ENCODE peak calls at places on chromosomes 16 and 17, in eight cellular contexts. K is neural progenitor cell, U is sigmoid colon, C is mucosa of descending colon, O is lower lobe of right lung, X is GM23338, Q is stomach, F is left lung. T is an unnamed sample. For H3K4me1, the result is how much of the 10 kb centered on the place peaks cover.

GRCh38 chr17:42422412-42422957 is 571 bp downstream of the CAVIN1 start:
- DNase-seq in K (peak), U (peak), C (no peak), O (peak), X (peak), Q (peak), F (peak), T (no peak)

GRCh38 chr16:3183445-3184139 is 4.4 kb upstream of the OR1F1 start:
- DNase-seq in K (no peak), U (no peak), C (no peak), O (no peak), X (no peak), Q (no peak), F (no peak), T (no peak)

GRCh38 chr17:37400505-37400904 is 6.1 kb downstream of the ACACA start:
- DNase-seq in K (no peak), U (no peak), C (no peak), O (no peak), X (no peak), Q (no peak), F (no peak), T (no peak)

GRCh38 chr16:77993111-77993571 is 29.2 kb upstream of the CLEC3A start:
- DNase-seq in K (peak), U (no peak), C (peak), O (no peak), X (peak), Q (no peak), F (no peak), T (no peak)

GRCh38 chr16:66254751-66255150 is 111.7 kb upstream of the CDH5 start:
- DNase-seq in K (no peak), U (no peak), C (no peak), O (no peak), X (no peak), Q (no peak), F (no peak), T (no peak)

GRCh38 chr16:67562526-67562917 is at the start of gene CTCF:
- DNase-seq in K (peak), U (peak), C (peak), O (peak), X (peak), Q (peak), F (peak), T (peak)

GRCh38 chr16:70696952-70697600 is 11.2 kb upstream of the MTSS2 start:
- DNase-seq in K (no peak), U (no peak), C (no peak), O (peak), X (no peak), Q (peak), F (no peak), T (no peak)

GRCh38 chr16:78505544-78506371 is 406.3 kb downstream of the WWOX start:
- DNase-seq in K (no peak), U (peak), C (peak), O (peak), X (peak), Q (peak), F (no peak), T (peak)

GRCh38 chr17:41965694-41966375 is 760 bp upstream of the CNP start:
- DNase-seq in K (peak), U (peak), C (peak), O (peak), X (peak), Q (peak), F (peak), T (peak)

GRCh38 chr17:44004761-44005526 is 522 bp downstream of the NAGS start:
- DNase-seq in K (peak), U (no peak), C (peak), O (peak), X (peak), Q (peak), F (peak), T (peak)

GRCh38 chr16:68885321-68885720 is 42.0 kb downstream of the TANGO6 start:
- DNase-seq in K (no peak), U (no peak), C (no peak), O (no peak), X (no peak), Q (no peak), F (no peak), T (no peak)

GRCh38 chr16:66798162-66798561 is 3.2 kb downstream of the TERB1 start:
- DNase-seq in K (no peak), U (no peak), C (no peak), O (no peak), X (no peak), Q (no peak), F (no peak), T (no peak)

GRCh38 chr16:75432828-75433731 is at the start of gene CFDP1:
- DNase-seq in K (peak), U (peak), C (peak), O (peak), X (peak), Q (peak), F (peak), T (peak)

DNA sequence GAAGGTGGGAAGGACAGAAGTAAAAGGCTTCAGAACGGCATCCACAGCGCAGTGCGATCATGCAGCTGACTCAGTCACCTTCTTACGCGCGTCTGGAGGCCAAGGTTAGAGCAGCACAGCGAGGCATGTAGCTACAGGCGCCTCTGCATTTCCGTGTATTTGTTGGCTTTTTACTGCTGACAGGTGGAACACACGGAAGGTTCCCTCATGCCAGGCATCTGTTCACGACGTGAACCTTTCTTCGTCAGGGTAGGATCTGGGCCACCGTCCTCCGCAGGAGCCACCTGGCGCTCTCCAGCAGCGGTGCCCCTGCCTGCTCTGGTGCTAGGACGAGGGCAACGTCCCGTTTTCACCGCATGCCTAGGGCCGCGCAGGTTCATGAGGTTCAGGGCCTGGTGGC is 15.3 kb downstream of the TMEM204 start:
- DNase-seq in K (no peak), U (no peak), C (no peak), O (no peak), X (no peak), Q (no peak), F (no peak), T (no peak)
- H3K4me1 ChIP-seq in K (under half), U (half or more), C (under half), O (half or more), X (under half), Q (half or more), F (under half), T (under half)

GRCh38 chr17:57876023-57876865 is 26.4 kb upstream of the MRPS23 start:
- DNase-seq in K (no peak), U (no peak), C (no peak), O (no peak), X (peak), Q (no peak), F (no peak), T (no peak)
- H3K4me1 ChIP-seq in K (under half), U (half or more), C (under half), O (half or more), X (half or more), Q (half or more), F (under half), T (under half)

GRCh38 chr17:49930880-49931279 is 38.1 kb upstream of the DLX4 start:
- DNase-seq in K (no peak), U (no peak), C (no peak), O (no peak), X (no peak), Q (no peak), F (no peak), T (no peak)
- H3K4me1 ChIP-seq in K (under half), U (under half), C (under half), O (under half), X (under half), Q (under half), F (under half), T (under half)

DNA sequence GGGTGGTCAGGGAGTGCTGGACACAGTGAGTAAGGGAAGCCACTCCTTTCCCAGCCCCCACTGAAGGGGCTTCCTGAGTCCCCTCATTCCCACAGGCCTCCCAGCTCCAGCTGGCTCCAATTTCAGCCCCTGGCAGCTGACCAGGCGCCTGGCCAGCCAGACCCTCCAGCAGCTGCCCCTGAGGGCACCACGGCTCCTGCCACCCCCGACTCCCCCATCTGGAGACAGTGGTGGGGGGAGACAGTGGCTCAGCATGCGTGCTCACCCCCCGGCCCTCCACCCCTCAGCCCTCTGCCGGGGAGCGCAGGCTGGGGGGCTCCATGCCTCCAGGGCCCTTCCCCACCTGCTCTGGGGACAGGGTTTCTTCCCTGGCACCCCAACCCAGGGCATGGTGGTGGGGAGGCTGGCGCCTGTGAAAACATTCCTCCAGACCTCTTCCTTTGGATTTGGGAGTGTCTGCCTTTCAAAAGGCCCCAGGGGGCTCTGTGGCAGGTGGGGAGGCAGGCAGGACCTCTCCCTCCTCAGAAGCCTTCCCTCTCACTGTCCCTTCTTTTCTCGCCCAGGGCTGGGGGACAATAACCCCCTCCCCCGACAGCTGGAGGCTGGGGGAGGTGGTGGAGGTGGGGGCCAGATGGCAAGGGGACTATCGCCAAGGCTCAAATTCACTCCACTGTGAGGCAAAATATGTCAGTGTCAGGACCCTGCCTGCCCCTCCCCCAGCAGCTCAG is 1.5 kb downstream of the CDH15 start:
- DNase-seq in K (peak), U (no peak), C (no peak), O (no peak), X (no peak), Q (no peak), F (no peak), T (no peak)
- H3K4me1 ChIP-seq in K (under half), U (under half), C (under half), O (under half), X (under half), Q (under half), F (under half), T (under half)

GRCh38 chr17:78892936-78893379 is 10.0 kb downstream of the CEP295NL start:
- DNase-seq in K (no peak), U (no peak), C (no peak), O (no peak), X (no peak), Q (no peak), F (no peak), T (no peak)

GRCh38 chr17:78892520-78892919 is 10.5 kb downstream of the CEP295NL start:
- DNase-seq in K (no peak), U (no peak), C (no peak), O (no peak), X (no peak), Q (no peak), F (no peak), T (no peak)

GRCh38 chr17:78892062-78892456 is 10.9 kb downstream of the CEP295NL start:
- DNase-seq in K (no peak), U (no peak), C (no peak), O (no peak), X (no peak), Q (no peak), F (no peak), T (no peak)

GRCh38 chr17:78890111-78890897 is 12.7 kb downstream of the CEP295NL start:
- DNase-seq in K (no peak), U (peak), C (peak), O (peak), X (no peak), Q (peak), F (peak), T (peak)

DNA sequence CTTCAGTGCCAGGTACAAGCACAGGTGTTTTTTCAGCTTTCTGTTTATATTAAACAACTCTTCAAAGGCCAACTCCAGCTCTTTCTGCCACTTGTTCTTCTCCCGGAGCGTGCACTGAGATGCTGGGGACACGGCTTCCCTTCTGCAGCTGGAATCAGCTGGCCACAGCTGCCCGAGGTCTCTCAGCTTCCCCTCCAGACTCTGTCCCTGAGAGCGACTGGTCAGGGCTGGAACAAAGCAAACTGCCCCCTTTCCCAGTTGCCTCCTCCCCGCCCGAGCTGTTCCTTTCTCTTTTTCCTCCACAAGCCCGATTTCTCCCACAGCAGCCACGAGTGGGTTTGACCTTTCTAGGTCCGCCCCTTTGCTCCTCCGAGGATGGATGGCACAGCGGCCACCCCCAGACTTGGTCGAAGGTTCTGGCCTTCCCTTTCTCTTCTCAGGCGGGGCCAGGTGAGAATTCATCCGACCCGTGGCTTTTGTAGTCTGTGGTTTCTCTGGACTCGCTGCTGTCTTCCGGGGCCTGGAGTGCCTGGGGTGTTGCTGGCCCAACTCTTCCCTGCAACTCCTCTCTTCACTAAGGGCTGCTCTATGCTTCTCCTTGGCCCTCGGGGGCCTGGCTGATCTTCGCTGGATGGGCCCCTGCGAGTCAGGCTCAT is 11.5 kb downstream of the CEP295NL start:
- DNase-seq in K (no peak), U (no peak), C (no peak), O (no peak), X (no peak), Q (no peak), F (no peak), T (no peak)
- H3K4me1 ChIP-seq in K (under half), U (half or more), C (under half), O (half or more), X (under half), Q (half or more), F (under half), T (under half)

GRCh38 chr16:48617104-48617503 is 7.1 kb upstream of the N4BP1 start:
- DNase-seq in K (no peak), U (peak), C (no peak), O (no peak), X (no peak), Q (no peak), F (no peak), T (no peak)
- H3K4me1 ChIP-seq in K (under half), U (under half), C (under half), O (half or more), X (under half), Q (under half), F (under half), T (under half)

T was measured in colonic mucosa.